ENCODE peak calls at places on chromosomes 3 and 15, in four cellular contexts. W is heart left ventricle, R is adrenal gland, U is IMR-90. V is an unnamed sample.

GRCh38 chr3:72171461-72171860 is 386.5 kb upstream of the PROK2 start:
- DNase-seq in U (no peak), W (peak), R (no peak), V (no peak)

GRCh38 chr3:128069271-128069670 is 17.0 kb downstream of the SEC61A1 start:
- DNase-seq in U (no peak), W (no peak), R (no peak), V (no peak)

GRCh38 chr15:70054366-70054765 is 43.4 kb downstream of the TLE3 start:
- DNase-seq in R (no peak), U (no peak), W (no peak), V (no peak)

GRCh38 chr3:42063886-42064285 is 27.3 kb upstream of the TRAK1 start:
- DNase-seq in R (no peak), U (peak), W (no peak), V (no peak)

GRCh38 chr3:106560451-106560966 is 691.7 kb upstream of the CBLB start:
- DNase-seq in U (peak), W (no peak), R (no peak), V (peak)

GRCh38 chr3:12400795-12401194 is 83.5 kb upstream of the TSEN2 start:
- DNase-seq in R (no peak), U (peak), W (no peak), V (peak)

GRCh38 chr15:49438970-49439631 is 16.1 kb downstream of the FGF7 start:
- DNase-seq in R (no peak), U (no peak), W (peak), V (peak)

GRCh38 chr3:150255416-150255815 is 152.7 kb upstream of the TSC22D2 start:
- DNase-seq in R (peak), U (no peak), W (peak), V (no peak)

GRCh38 chr3:116000315-116000714 is 377.0 kb downstream of the GAP43 start:
- DNase-seq in U (peak), W (no peak), R (peak), V (no peak)

GRCh38 chr15:90315276-90315982 is 36.7 kb upstream of the ZNF774 start:
- DNase-seq in U (peak), R (peak), W (peak), V (no peak)

GRCh38 chr3:39414421-39414907 is 7.9 kb downstream of the RPSA start:
- DNase-seq in W (no peak), U (no peak), R (no peak), V (peak)

GRCh38 chr3:184688872-184689271 is 23.0 kb downstream of the MAGEF1 start:
- DNase-seq in R (no peak), U (no peak), W (no peak), V (no peak)

GRCh38 chr3:64266065-64266874 is 41.0 kb upstream of the PRICKLE2 start:
- DNase-seq in R (peak), W (no peak), U (peak), V (no peak)

GRCh38 chr15:74373056-74373650 is 5.7 kb upstream of the CYP11A1 start:
- DNase-seq in R (no peak), U (no peak), W (no peak), V (no peak)

GRCh38 chr3:123186695-123187094 is 15.0 kb upstream of the SEC22A start:
- DNase-seq in W (no peak), U (no peak), R (no peak), V (no peak)

GRCh38 chr3:134038716-134039115 is 9.0 kb upstream of the SLCO2A1 start:
- DNase-seq in U (no peak), R (no peak), W (no peak), V (peak)

GRCh38 chr15:98823012-98823458 is 174.7 kb downstream of the IGF1R start:
- DNase-seq in R (no peak), W (no peak), U (peak), V (peak)

GRCh38 chr3:68996356-68996995 is 17.0 kb downstream of the EOGT start:
- DNase-seq in U (peak), W (no peak), R (no peak), V (no peak)
- TF ChIP-seq POLR2A in U (no peak), W (no peak), R (no peak), V (no peak)

DNA sequence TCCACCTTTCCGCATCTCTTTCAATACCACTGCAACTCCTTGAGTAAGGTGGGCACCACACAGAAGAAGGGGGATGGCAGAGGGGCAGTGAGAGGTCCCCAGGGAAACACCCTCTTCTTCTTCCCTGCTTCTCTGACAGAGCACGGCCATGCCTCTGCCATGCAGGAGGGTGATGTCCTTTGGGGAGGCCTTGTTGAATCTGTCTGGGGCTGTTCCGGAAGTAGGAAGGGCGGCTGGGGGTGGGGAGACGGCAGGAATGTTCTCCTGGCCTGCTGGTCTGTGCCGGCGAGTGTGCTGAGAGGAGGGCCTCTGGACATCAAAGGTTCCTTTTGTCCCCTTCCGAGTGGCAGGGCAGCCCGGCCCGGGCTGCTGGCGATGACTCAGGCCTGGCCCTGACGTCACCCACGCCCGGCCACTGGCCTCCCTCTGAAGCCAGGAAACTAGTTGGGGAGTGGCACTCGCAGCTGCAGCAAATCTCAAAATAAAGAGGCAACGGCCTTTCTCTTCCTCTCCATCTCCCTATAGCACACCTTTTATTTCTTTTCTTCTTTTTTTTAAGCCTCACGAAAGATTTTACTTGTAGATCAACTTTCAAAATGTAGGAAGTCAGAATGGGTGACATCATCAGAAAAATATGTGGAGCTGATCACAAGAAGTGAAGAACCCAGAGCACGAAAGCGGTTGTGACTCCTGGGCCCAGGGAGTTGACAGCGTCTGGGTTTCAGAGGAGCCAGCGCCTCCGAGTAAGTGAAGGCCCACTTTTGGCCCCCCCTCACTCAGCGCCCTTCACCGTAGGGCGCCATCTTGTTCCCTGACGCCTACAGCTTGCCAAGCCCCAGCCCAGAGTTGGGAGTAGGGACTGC is at the start of gene ZBTB38:
- DNase-seq in U (peak), W (peak), R (peak), V (no peak)
- TF ChIP-seq POLR2A in U (peak), W (peak), R (peak), V (no peak)

GRCh38 chr15:24954783-24955548 is at the start of the genes SNRPN and SNURF:
- DNase-seq in U (peak), W (peak), R (peak), V (no peak)
- TF ChIP-seq POLR2A in U (peak), W (peak), R (peak), V (no peak)

GRCh38 chr3:40971191-40972168 is 227.8 kb upstream of the CTNNB1 start:
- DNase-seq in W (peak), U (peak), R (peak), V (peak)
- TF ChIP-seq POLR2A in W (no peak), U (no peak), R (no peak), V (no peak)

DNA sequence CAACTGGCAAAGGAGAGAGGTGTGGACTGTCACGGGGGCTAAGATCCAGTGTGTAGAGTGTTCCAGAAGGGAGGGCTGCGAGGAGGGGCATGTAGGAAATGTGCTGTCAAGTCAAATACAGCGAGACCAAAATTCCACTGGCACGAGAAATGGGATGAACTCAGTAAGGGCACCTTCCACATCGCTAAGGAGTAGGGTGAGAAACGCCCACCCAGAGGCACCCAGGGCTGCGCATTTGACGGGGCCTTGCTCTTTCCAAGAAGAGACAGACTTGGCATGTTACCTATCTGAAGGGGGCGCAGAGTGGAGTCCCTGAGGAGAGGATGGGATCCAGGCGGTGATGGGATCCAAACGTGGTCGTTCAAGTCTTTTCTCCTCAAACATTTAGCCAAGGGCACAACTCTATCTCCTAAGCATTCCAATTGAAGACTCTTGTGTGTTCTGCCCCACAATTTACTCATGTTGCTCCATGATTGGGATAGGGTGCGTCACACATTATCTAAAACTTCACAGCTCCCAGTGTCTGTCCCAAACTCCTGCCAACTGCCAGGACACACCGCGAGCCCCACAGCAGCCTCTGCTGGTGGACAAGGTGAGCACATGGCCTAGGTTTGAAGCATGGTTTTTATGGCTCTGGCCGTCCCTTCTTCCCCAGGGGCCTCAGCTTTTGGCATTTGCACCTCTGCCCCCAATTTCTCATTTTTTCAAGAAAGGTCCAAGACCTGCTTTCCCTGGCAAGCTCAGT is 7.6 kb downstream of the SELENOS start:
- DNase-seq in R (peak), U (no peak), W (peak), V (peak)
- TF ChIP-seq POLR2A in R (no peak), U (no peak), W (no peak), V (no peak)

GRCh38 chr15:64460206-64460736 is at the start of gene ZNF609:
- DNase-seq in U (peak), R (peak), W (peak), V (peak)
- TF ChIP-seq POLR2A in U (peak), R (peak), W (peak), V (peak)

DNA sequence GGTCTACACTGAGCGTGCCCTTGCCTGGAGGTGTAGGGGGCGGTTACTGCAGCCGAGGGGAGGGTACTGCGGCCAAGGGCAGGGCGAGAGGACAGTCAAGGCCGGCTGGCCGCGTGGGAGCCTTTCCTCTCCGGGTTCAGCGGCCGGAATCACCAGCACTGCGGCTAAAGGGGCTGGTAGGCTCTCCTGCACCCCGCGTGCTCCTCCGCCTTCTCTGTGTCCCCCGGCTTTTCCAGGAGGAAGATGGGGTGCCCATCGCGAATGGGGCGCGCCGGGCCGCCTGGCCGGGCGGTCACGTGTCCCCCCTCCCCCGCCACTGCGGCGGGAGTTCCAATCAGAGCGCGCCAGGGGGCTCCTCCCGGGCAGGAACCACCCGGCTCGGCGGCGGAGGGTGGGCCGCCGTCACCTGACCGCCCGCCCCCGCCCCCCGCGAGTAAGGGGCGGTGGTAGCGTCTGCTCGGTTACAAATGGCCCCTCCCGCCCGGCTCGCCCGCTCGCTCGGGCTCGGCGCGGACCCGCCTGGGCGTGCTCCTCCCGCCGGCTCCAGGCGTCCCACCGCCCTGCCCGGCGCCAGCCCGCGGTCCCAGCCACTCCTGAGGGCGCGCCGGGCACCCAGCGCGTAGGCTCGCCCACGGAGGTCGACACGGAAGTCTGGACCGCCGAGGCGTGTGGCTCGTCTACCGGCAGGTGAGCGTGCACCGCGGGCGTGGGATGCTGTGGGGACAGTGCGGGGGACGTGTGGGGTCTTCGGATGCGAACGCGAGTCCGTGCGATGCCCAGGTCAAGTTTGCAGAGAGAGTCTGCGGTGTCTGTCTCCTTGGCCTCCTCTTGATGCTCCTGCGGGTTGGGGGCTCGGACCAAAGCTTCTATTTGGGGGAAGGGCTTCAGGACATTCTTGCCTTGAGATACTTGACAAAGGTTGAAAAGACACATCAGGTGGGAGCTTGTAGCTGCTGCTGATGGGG is 242.6 kb upstream of the TOPAZ1 start:
- DNase-seq in U (no peak), R (no peak), W (no peak), V (no peak)
- TF ChIP-seq POLR2A in U (no peak), R (no peak), W (no peak), V (no peak)

GRCh38 chr3:194381460-194381875 is 11.9 kb upstream of the LRRC15 start:
- DNase-seq in W (no peak), U (no peak), R (no peak), V (no peak)
- TF ChIP-seq POLR2A in W (no peak), U (no peak), R (no peak), V (no peak)

GRCh38 chr15:51739056-51739455 is 1.6 kb upstream of the LYSMD2 start:
- DNase-seq in W (no peak), U (no peak), R (no peak), V (no peak)

GRCh38 chr15:51738553-51738952 is 1.1 kb upstream of the LYSMD2 start:
- DNase-seq in W (no peak), U (no peak), R (no peak), V (no peak)

GRCh38 chr15:51736069-51736468 is 1.4 kb downstream of the LYSMD2 start:
- DNase-seq in W (no peak), U (no peak), R (no peak), V (peak)

GRCh38 chr15:51736646-51737537 is 563 bp downstream of the LYSMD2 start:
- DNase-seq in W (peak), U (no peak), R (no peak), V (peak)

GRCh38 chr15:51737538-51738305 is at the start of gene LYSMD2:
- DNase-seq in R (peak), U (peak), W (peak), V (peak)
- TF ChIP-seq POLR2A in R (peak), U (no peak), W (no peak), V (peak)